ENCODE peak calls at places on chromosomes 16 and 17, in eight cellular contexts. H, L, O, S, J, F, V and X are unnamed samples.

GRCh38 chr16:75762746-75763145 is 36.5 kb upstream of the CPHXL start:
- DNase-seq in H (no peak), L (no peak), O (no peak), S (no peak), J (no peak), F (no peak), V (no peak), X (no peak)

GRCh38 chr17:82160081-82160480 is 52.6 kb downstream of the CCDC57 start:
- DNase-seq in H (no peak), L (peak), O (no peak), S (peak), J (no peak), F (no peak), V (no peak), X (no peak)

GRCh38 chr17:76986318-76986717 is 118.1 kb downstream of the MGAT5B start:
- DNase-seq in H (peak), L (no peak), O (no peak), S (no peak), J (no peak), F (no peak), V (no peak), X (no peak)

GRCh38 chr17:12422632-12423031 is 243.1 kb upstream of the MYOCD start:
- DNase-seq in H (no peak), L (no peak), O (no peak), S (no peak), J (no peak), F (no peak), V (no peak), X (no peak)

GRCh38 chr17:18966831-18967624 is 15.1 kb downstream of the SLC5A10 start:
- DNase-seq in H (no peak), L (no peak), O (no peak), S (peak), J (no peak), F (no peak), V (no peak), X (no peak)

GRCh38 chr16:30609002-30609927 is 924 bp downstream of the ZNF689 start:
- DNase-seq in H (peak), L (no peak), O (no peak), S (peak), J (peak), F (no peak), V (peak), X (no peak)

GRCh38 chr17:56808503-56808902 is 25.2 kb downstream of the C17orf67 start:
- DNase-seq in H (no peak), L (no peak), O (no peak), S (no peak), J (no peak), F (no peak), V (no peak), X (no peak)

GRCh38 chr16:73074399-73074798 is 26.5 kb upstream of the ZFHX3 start:
- DNase-seq in H (no peak), L (no peak), O (no peak), S (no peak), J (no peak), F (no peak), V (no peak), X (no peak)

GRCh38 chr17:28718317-28718672 is 627 bp upstream of the RAB34 start:
- DNase-seq in H (no peak), L (no peak), O (no peak), S (no peak), J (no peak), F (no peak), V (no peak), X (no peak)

GRCh38 chr17:29731589-29731929 is 108.8 kb upstream of the CORO6 start:
- DNase-seq in H (no peak), L (no peak), O (no peak), S (no peak), J (no peak), F (no peak), V (no peak), X (no peak)

GRCh38 chr16:65961491-65962143 is 404.9 kb upstream of the CDH5 start:
- DNase-seq in H (no peak), L (no peak), O (no peak), S (peak), J (no peak), F (no peak), V (no peak), X (no peak)

GRCh38 chr17:66466933-66467367 is 164.5 kb downstream of the PRKCA start:
- DNase-seq in H (no peak), L (peak), O (no peak), S (peak), J (no peak), F (no peak), V (no peak), X (no peak)

GRCh38 chr17:68455756-68456528 is 1.4 kb downstream of the WIPI1 start:
- DNase-seq in H (no peak), L (no peak), O (no peak), S (peak), J (no peak), F (no peak), V (no peak), X (no peak)

GRCh38 chr16:14097182-14097951 is 26.2 kb downstream of the MRTFB start:
- DNase-seq in H (no peak), L (peak), O (no peak), S (no peak), J (no peak), F (no peak), V (no peak), X (no peak)

GRCh38 chr17:64784353-64784798 is 122.3 kb upstream of the SMURF2 start:
- DNase-seq in H (no peak), L (no peak), O (peak), S (no peak), J (no peak), F (no peak), V (no peak), X (no peak)

DNA sequence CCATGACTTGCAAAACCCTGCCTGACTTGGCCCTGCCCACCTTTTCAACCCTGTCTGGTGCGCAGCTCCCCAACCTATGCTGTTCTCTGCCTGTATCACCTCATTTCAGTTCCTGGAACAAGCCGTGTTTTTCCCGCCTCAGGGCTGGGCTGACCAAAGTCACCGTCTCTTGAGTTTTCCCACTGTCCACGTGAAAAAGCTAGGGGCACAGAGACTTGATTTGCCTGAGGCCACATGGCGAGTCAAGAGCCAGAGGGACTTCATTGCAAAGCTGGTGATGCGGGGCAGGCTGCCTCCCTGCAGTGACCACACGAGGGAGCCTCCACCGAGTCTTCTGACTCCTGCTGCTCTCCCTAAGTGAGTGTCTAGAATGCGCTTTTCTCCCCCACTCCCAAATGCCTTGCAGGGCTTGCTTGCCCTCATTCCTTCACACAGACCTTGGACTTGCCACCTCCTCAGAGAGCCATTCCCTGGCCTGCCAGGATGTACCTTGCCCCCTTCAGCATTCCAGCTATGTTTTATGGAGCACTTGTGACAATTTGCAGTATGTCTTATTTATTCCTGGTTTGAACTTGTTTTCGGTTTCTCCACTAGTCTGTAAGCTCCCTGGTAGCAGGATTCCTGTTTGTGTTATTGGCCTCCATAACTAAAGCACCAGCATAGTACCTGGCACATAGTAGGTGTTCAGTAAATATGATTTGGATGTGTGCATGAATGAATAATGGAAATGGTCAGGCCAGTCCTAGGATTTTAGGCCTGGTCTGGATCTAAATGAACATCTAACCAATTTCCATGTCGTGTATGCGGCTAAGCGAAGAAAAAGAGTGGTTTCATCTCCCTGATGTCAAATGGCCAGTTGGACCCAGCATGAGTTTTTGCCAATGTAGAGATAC is 252.3 kb downstream of the SNX29 start:
- DNase-seq in H (no peak), L (peak), O (no peak), S (peak), J (no peak), F (no peak), V (no peak), X (peak)
- TF ChIP-seq CTCF in H (peak), L (peak), O (no peak), S (peak), J (peak), F (peak), V (peak), X (no peak)

DNA sequence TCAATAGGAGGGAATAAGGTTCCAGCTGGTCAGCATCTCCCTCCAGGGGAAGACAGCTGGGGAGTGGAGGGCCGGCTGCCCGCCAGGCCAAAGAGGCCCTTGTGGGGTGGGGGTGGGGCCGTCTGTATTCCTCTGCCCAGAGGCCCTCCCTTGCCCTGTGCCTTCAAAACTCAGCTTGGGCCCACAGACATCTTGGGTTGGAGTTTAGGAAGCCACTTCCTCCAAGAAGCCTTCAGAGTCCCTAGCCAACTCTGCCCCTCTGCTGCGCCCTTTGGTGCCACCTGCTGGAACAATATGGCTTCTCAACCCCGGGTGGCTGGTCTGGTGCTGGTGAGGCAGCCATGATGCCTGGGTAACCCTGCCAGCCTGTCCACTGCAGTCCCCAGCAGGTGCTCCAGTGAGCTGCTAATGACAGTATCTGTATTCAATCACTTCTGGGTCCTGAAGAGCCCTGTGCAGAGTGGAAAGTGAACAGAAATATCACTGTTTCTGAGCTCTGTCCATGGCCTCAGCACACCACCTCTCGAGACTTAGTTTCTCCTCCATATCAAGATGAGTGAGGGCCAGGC is 16.7 kb downstream of the HSD11B2 start:
- DNase-seq in H (no peak), L (peak), O (no peak), S (peak), J (peak), F (no peak), V (no peak), X (peak)
- TF ChIP-seq CTCF in H (peak), L (peak), O (peak), S (peak), J (peak), F (no peak), V (peak), X (no peak)

GRCh38 chr16:79602615-79603014 is 2.1 kb upstream of the MAF start:
- DNase-seq in H (no peak), L (no peak), O (no peak), S (no peak), J (no peak), F (no peak), V (no peak), X (no peak)

GRCh38 chr16:79599837-79600635 is 501 bp downstream of the MAF start:
- DNase-seq in H (peak), L (no peak), O (peak), S (no peak), J (peak), F (no peak), V (peak), X (peak)

GRCh38 chr16:79601092-79601977 is 798 bp upstream of the MAF start:
- DNase-seq in H (peak), L (no peak), O (peak), S (no peak), J (peak), F (no peak), V (peak), X (peak)

GRCh38 chr16:79600636-79601091 is at the start of gene MAF:
- DNase-seq in H (peak), L (no peak), O (peak), S (peak), J (peak), F (peak), V (peak), X (peak)

GRCh38 chr16:79601978-79602609 is 1.6 kb upstream of the MAF start:
- DNase-seq in H (peak), L (no peak), O (peak), S (peak), J (peak), F (no peak), V (peak), X (peak)
- TF ChIP-seq CTCF in H (peak), L (no peak), O (peak), S (peak), J (peak), F (peak), V (peak), X (peak)

GRCh38 chr16:81745704-81746558 is 33.2 kb upstream of the PLCG2 start:
- DNase-seq in H (peak), L (peak), O (peak), S (peak), J (peak), F (peak), V (peak), X (peak)
- TF ChIP-seq CTCF in H (no peak), L (no peak), O (no peak), S (no peak), J (no peak), F (no peak), V (no peak), X (no peak)

DNA sequence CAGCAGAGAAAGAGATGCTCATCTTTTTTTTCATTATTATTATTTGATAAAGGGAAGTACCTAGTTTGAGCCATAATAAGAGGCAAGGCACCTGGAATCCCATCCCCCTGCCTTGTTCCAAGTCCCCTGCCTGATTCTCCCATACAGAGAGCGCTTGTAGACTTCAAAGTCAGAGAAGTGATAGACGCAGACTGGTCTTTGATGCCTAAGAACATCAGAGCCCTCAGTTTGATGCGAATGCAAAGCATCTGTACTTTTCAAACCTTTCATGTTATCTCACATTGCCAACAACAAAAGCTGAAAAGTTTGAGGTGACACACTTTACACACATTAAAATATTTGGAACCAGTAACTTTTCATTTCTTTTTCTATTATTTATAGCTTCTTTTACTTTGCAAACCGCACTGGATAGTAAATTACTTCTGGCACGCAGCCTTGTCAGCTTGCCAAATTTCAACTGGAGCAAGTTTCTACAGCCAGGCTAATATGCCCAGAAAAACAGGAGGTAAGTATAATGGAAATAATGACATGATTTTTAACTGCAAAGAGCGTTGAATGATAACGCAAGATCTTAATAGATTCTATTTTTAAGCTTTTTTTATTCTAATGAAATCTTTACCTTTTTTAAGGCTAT is 6.0 kb upstream of the UTP6 start:
- DNase-seq in H (no peak), L (no peak), O (no peak), S (peak), J (no peak), F (no peak), V (no peak), X (no peak)
- TF ChIP-seq CTCF in H (no peak), L (no peak), O (no peak), S (no peak), J (no peak), F (no peak), V (no peak), X (no peak)

DNA sequence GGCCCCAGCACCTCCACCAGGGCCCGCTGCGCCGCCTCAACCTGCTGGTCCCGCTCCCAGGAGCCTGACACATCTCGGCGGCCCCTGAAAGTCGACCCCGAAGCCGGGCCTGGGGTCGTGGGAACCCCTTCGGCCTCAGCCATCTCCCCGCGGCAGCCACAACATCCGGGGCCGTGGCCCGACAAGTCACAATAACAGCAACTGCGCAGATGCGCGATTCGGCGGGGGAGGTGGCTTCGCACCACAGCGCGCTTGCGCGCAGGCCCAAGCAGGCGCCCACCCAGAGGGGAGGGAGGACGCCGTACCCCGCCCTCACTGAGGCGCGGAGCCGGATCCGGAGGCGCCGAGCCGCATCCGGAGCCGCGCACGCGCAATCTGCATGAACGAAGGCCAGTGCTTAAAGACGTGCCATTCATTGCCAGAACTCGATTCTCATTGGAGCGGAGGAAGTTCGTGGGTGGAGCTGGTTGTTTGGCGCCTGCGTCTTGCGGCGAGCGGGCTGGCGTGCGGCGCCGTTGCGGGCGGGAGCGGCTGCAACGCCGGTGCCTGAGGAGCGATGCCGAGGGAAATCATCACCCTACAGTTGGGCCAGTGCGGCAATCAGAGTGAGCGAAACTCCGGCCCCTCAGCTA is at the start of the genes RETREG3 and TUBG1:
- DNase-seq in H (peak), L (peak), O (peak), S (peak), J (peak), F (peak), V (peak), X (peak)
- TF ChIP-seq CTCF in H (peak), L (no peak), O (no peak), S (peak), J (no peak), F (no peak), V (no peak), X (no peak)

GRCh38 chr17:42428141-42428944 is 5.3 kb upstream of the CAVIN1 start:
- DNase-seq in H (no peak), L (peak), O (no peak), S (peak), J (no peak), F (no peak), V (peak), X (no peak)
- TF ChIP-seq CTCF in H (peak), L (peak), O (peak), S (peak), J (peak), F (no peak), V (peak), X (no peak)

GRCh38 chr16:180101-180920 is at the start of gene HBQ1:
- DNase-seq in H (no peak), L (no peak), O (peak), S (no peak), J (peak), F (no peak), V (no peak), X (peak)
- TF ChIP-seq CTCF in H (peak), L (no peak), O (peak), S (peak), J (no peak), F (no peak), V (peak), X (no peak)